ENCODE peak calls at places on chromosomes 6 and 20, in nine cellular contexts. J is SK-N-MC; B is EH; D is stimulated activated CD4-positive, alpha-beta T cell treated with anti-CD3 and anti-CD28 coated beads, Interleukin-12 subunit alpha, Interleukin-12 subunit beta, amount 100 ng/mL, for 4 hours; A is NCI-H460; U is neural crest cell; O is lower lobe of right lung; K is kidney; E is T-helper 9 cell. R is an unnamed sample.
A peak's percentile ranks its signal among the peaks of the same experiment; 100 is the strongest.

GRCh38 chr20:58878399-58878798 is 25.9 kb downstream of the GNAS start:
- DNase-seq in A (no peak), E (no peak), U (no peak), K (no peak), J (no peak), O (no peak), B (no peak), D (no peak), R (no peak)

GRCh38 chr6:51934098-51934497 is 153.3 kb downstream of the PKHD1 start:
- DNase-seq in B (no peak), K (peak; percentile 49), U (no peak), O (no peak), A (no peak), D (no peak), J (no peak), E (no peak), R (no peak)

GRCh38 chr6:31829633-31830492 is 2.3 kb downstream of the HSPA1B start:
- DNase-seq in E (no peak), B (peak; percentile 65), K (peak; percentile 74), A (peak; percentile 41), U (no peak), J (peak; percentile 73), D (no peak), O (peak; percentile 39), R (peak; percentile 89)

GRCh38 chr6:36780517-36781210 is 58.6 kb downstream of the CPNE5 start:
- DNase-seq in U (no peak), J (no peak), D (no peak), O (peak; percentile 60), A (no peak), E (no peak), B (no peak), K (peak; percentile 54), R (no peak)

GRCh38 chr20:44182135-44182765 is 4.7 kb downstream of the JPH2 start:
- DNase-seq in E (no peak), A (no peak), B (no peak), O (no peak), J (no peak), U (no peak), D (no peak), K (no peak), R (no peak)

GRCh38 chr6:142478117-142478516 is 176.3 kb downstream of the ADGRG6 start:
- DNase-seq in K (no peak), B (peak; percentile 69), A (peak; percentile 9), O (peak; percentile 45), E (no peak), D (no peak), J (no peak), U (no peak), R (no peak)

GRCh38 chr6:119002069-119002468 is 67.1 kb upstream of the MCM9 start:
- DNase-seq in U (no peak), D (no peak), A (no peak), B (no peak), O (no peak), K (no peak), E (no peak), J (no peak), R (no peak)

GRCh38 chr20:6704132-6704861 is 63.2 kb upstream of the BMP2 start:
- DNase-seq in K (no peak), E (no peak), A (no peak), J (no peak), B (peak; percentile 90), U (no peak), D (no peak), O (no peak), R (no peak)

GRCh38 chr6:142819603-142820335 is 125.2 kb downstream of the HIVEP2 start:
- DNase-seq in O (no peak), E (no peak), B (peak; percentile 56), J (no peak), K (no peak), D (peak; percentile 47), A (no peak), U (no peak), R (no peak)

GRCh38 chr20:18615020-18615652 is 27.3 kb downstream of the DTD1 start:
- DNase-seq in A (no peak), O (no peak), J (no peak), E (no peak), D (no peak), B (no peak), U (no peak), K (no peak), R (no peak)

GRCh38 chr6:4008324-4009047 is 70.5 kb downstream of the FAM217A start:
- DNase-seq in K (no peak), J (peak; percentile 81), A (peak; percentile 83), B (peak; percentile 87), U (no peak), E (no peak), D (no peak), O (no peak), R (peak; percentile 50)

GRCh38 chr20:37345339-37346231 is at the start of gene SRC:
- DNase-seq in D (peak; percentile 56), J (no peak), A (peak; percentile 54), E (peak; percentile 24), U (peak; percentile 68), K (peak; percentile 96), B (peak; percentile 87), O (peak; percentile 87), R (no peak)

GRCh38 chr6:5050009-5050408 is 35.1 kb upstream of the PPP1R3G start:
- DNase-seq in K (no peak), J (no peak), B (peak; percentile 47), D (no peak), O (no peak), A (no peak), E (no peak), U (no peak), R (no peak)

GRCh38 chr6:35568967-35569606 is 56.4 kb upstream of the TULP1 start:
- DNase-seq in O (peak; percentile 65), J (no peak), K (peak; percentile 78), E (peak; percentile 8), A (no peak), U (peak; percentile 26), B (peak; percentile 20), D (peak; percentile 27), R (no peak)

GRCh38 chr6:10556496-10557391 is 35.6 kb downstream of the GCNT2 start:
- DNase-seq in J (no peak), E (no peak), U (no peak), K (no peak), O (no peak), B (no peak), A (no peak), D (no peak), R (no peak)

GRCh38 chr6:44051516-44051915 is 75.7 kb downstream of the MRPL14 start:
- DNase-seq in E (no peak), K (peak; percentile 80), D (no peak), J (no peak), A (no peak), O (peak; percentile 24), B (peak; percentile 90), U (no peak), R (no peak)

GRCh38 chr20:35311409-35311808 is 19.2 kb upstream of the FAM83C start:
- DNase-seq in U (no peak), B (peak; percentile 54), A (no peak), K (no peak), J (no peak), O (no peak), D (peak; percentile 57), E (no peak), R (no peak)

GRCh38 chr20:51767018-51767866 is 948 bp downstream of the ATP9A start:
- DNase-seq in U (peak; percentile 46), A (peak; percentile 64), B (peak; percentile 46), K (peak; percentile 95), O (peak; percentile 90), D (peak; percentile 39), J (no peak), E (no peak), R (peak; percentile 51)

GRCh38 chr6:158831571-158831970 is 12.4 kb upstream of the EZR start:
- DNase-seq in K (no peak), U (no peak), E (no peak), J (no peak), A (no peak), O (no peak), B (no peak), D (no peak), R (no peak)

GRCh38 chr6:136502791-136503190 is 47.4 kb downstream of the MAP7 start:
- DNase-seq in O (no peak), E (no peak), D (no peak), B (no peak), J (peak; percentile 66), U (no peak), A (no peak), K (no peak), R (no peak)

GRCh38 chr6:54493138-54493537 is 184.9 kb downstream of the TINAG start:
- DNase-seq in A (peak; percentile 81), E (no peak), U (no peak), J (no peak), D (no peak), O (no peak), B (peak; percentile 76), K (no peak), R (no peak)

R was measured in pons.